ENCODE peak calls at places on chromosome 18, in five cellular contexts. One of them, this sample, is unnamed.
A peak's percentile ranks its signal among the peaks of the same experiment; 100 is the strongest.

GRCh38 chr18:51195602-51196115 is 1.8 kb downstream of the MEX3C start:
- DNase-seq in IMR-90: peak; percentile 60
- DNase-seq in A549: peak; percentile 18
- DNase-seq in SK-N-SH: peak; percentile 37
- DNase-seq in GM12878: no peak
- DNase-seq in this sample: no peak

GRCh38 chr18:7066965-7067555 is 50.5 kb downstream of the LAMA1 start:
- DNase-seq in IMR-90: peak; percentile 12
- DNase-seq in A549: no peak
- DNase-seq in SK-N-SH: no peak
- DNase-seq in GM12878: no peak
- DNase-seq in this sample: no peak

GRCh38 chr18:79878741-79879358 is 72.6 kb downstream of the SLC66A2 start:
- DNase-seq in IMR-90: no peak
- DNase-seq in A549: no peak
- DNase-seq in SK-N-SH: no peak
- DNase-seq in GM12878: no peak
- DNase-seq in this sample: no peak

GRCh38 chr18:37930640-37931039 is 365.0 kb upstream of the CELF4 start:
- DNase-seq in IMR-90: no peak
- DNase-seq in A549: no peak
- DNase-seq in SK-N-SH: no peak
- DNase-seq in GM12878: no peak
- DNase-seq in this sample: no peak

GRCh38 chr18:61992285-61992684 is 99.5 kb upstream of the RNF152 start:
- DNase-seq in IMR-90: peak; percentile 82
- DNase-seq in A549: no peak
- DNase-seq in SK-N-SH: no peak
- DNase-seq in GM12878: no peak
- DNase-seq in this sample: no peak

GRCh38 chr18:48270929-48271328 is 138.3 kb downstream of the ZBTB7C start:
- DNase-seq in IMR-90: no peak
- DNase-seq in A549: no peak
- DNase-seq in SK-N-SH: no peak
- DNase-seq in GM12878: no peak
- DNase-seq in this sample: no peak

GRCh38 chr18:27645929-27646328 is 460.8 kb upstream of the CHST9 start:
- DNase-seq in IMR-90: no peak
- DNase-seq in A549: no peak
- DNase-seq in SK-N-SH: no peak
- DNase-seq in GM12878: no peak
- DNase-seq in this sample: no peak

GRCh38 chr18:45108754-45109153 is 428.1 kb downstream of the SETBP1 start:
- DNase-seq in IMR-90: no peak
- DNase-seq in A549: no peak
- DNase-seq in SK-N-SH: no peak
- DNase-seq in GM12878: no peak
- DNase-seq in this sample: no peak

GRCh38 chr18:64720781-64721464 is 572.0 kb upstream of the LINC00305 start:
- DNase-seq in IMR-90: no peak
- DNase-seq in A549: no peak
- DNase-seq in SK-N-SH: no peak
- DNase-seq in GM12878: no peak
- DNase-seq in this sample: no peak

GRCh38 chr18:4453712-4454547 is 1.2 kb downstream of the DLGAP1 start:
- DNase-seq in IMR-90: no peak
- DNase-seq in A549: no peak
- DNase-seq in SK-N-SH: peak; percentile 8
- DNase-seq in GM12878: no peak
- DNase-seq in this sample: no peak

GRCh38 chr18:76997951-76998808 is 134.4 kb downstream of the MBP start:
- DNase-seq in IMR-90: no peak
- DNase-seq in A549: no peak
- DNase-seq in SK-N-SH: no peak
- DNase-seq in GM12878: no peak
- DNase-seq in this sample: no peak

GRCh38 chr18:62119884-62120283 is 67.0 kb downstream of the PIGN start:
- DNase-seq in IMR-90: no peak
- DNase-seq in A549: no peak
- DNase-seq in SK-N-SH: no peak
- DNase-seq in GM12878: no peak
- DNase-seq in this sample: no peak

GRCh38 chr18:50114448-50114847 is 80.5 kb downstream of the MYO5B start:
- DNase-seq in IMR-90: no peak
- DNase-seq in A549: no peak
- DNase-seq in SK-N-SH: no peak
- DNase-seq in GM12878: no peak
- DNase-seq in this sample: no peak

GRCh38 chr18:9103488-9103887 is 989 bp downstream of the NDUFV2 start:
- DNase-seq in IMR-90: peak; percentile 49
- DNase-seq in A549: no peak
- DNase-seq in SK-N-SH: no peak
- DNase-seq in GM12878: no peak
- DNase-seq in this sample: no peak

GRCh38 chr18:70149616-70150301 is 55.7 kb downstream of the RTTN start:
- DNase-seq in IMR-90: no peak
- DNase-seq in A549: no peak
- DNase-seq in SK-N-SH: no peak
- DNase-seq in GM12878: no peak
- DNase-seq in this sample: no peak

GRCh38 chr18:70151554-70152130 is 53.8 kb downstream of the RTTN start:
- DNase-seq in IMR-90: no peak
- DNase-seq in A549: no peak
- DNase-seq in SK-N-SH: no peak
- DNase-seq in GM12878: no peak
- DNase-seq in this sample: no peak

GRCh38 chr18:70158992-70159717 is 46.3 kb downstream of the RTTN start:
- DNase-seq in IMR-90: no peak
- DNase-seq in A549: no peak
- DNase-seq in SK-N-SH: no peak
- DNase-seq in GM12878: peak; percentile 68
- DNase-seq in this sample: no peak

GRCh38 chr18:70156886-70157285 is 48.6 kb downstream of the RTTN start:
- DNase-seq in IMR-90: no peak
- DNase-seq in A549: no peak
- DNase-seq in SK-N-SH: no peak
- DNase-seq in GM12878: no peak
- DNase-seq in this sample: no peak

GRCh38 chr18:70154591-70155194 is 50.8 kb downstream of the RTTN start:
- DNase-seq in IMR-90: peak; percentile 94
- DNase-seq in A549: no peak
- DNase-seq in SK-N-SH: no peak
- DNase-seq in GM12878: no peak
- DNase-seq in this sample: no peak
- TF ChIP-seq RCOR1 in IMR-90: peak; percentile 18
- TF ChIP-seq RCOR1 in A549: no peak
- TF ChIP-seq RCOR1 in SK-N-SH: no peak
- TF ChIP-seq RCOR1 in GM12878: no peak
- TF ChIP-seq RCOR1 in this sample: no peak

GRCh38 chr18:75139226-75139911 is 69.6 kb downstream of the PTGR3 start:
- DNase-seq in IMR-90: no peak
- DNase-seq in A549: no peak
- DNase-seq in SK-N-SH: no peak
- DNase-seq in GM12878: no peak
- DNase-seq in this sample: no peak
- TF ChIP-seq RCOR1 in IMR-90: no peak
- TF ChIP-seq RCOR1 in A549: no peak
- TF ChIP-seq RCOR1 in SK-N-SH: no peak
- TF ChIP-seq RCOR1 in GM12878: no peak
- TF ChIP-seq RCOR1 in this sample: no peak

GRCh38 chr18:42954887-42955286 is 160.6 kb downstream of the RIT2 start:
- DNase-seq in IMR-90: no peak
- DNase-seq in A549: no peak
- DNase-seq in SK-N-SH: no peak
- DNase-seq in GM12878: no peak
- DNase-seq in this sample: no peak
- TF ChIP-seq RCOR1 in IMR-90: no peak
- TF ChIP-seq RCOR1 in A549: no peak
- TF ChIP-seq RCOR1 in SK-N-SH: peak; percentile 4
- TF ChIP-seq RCOR1 in GM12878: no peak
- TF ChIP-seq RCOR1 in this sample: no peak

GRCh38 chr18:12766986-12767433 is 64.2 kb downstream of the PSMG2 start:
- DNase-seq in IMR-90: no peak
- DNase-seq in A549: peak; percentile 22
- DNase-seq in SK-N-SH: no peak
- DNase-seq in GM12878: no peak
- DNase-seq in this sample: peak; percentile 72
- TF ChIP-seq RCOR1 in IMR-90: no peak
- TF ChIP-seq RCOR1 in A549: no peak
- TF ChIP-seq RCOR1 in SK-N-SH: no peak
- TF ChIP-seq RCOR1 in GM12878: no peak
- TF ChIP-seq RCOR1 in this sample: no peak

GRCh38 chr18:70110678-70111077 is 94.8 kb downstream of the RTTN start:
- DNase-seq in IMR-90: no peak
- DNase-seq in A549: no peak
- DNase-seq in SK-N-SH: no peak
- DNase-seq in GM12878: no peak
- DNase-seq in this sample: no peak

DNA sequence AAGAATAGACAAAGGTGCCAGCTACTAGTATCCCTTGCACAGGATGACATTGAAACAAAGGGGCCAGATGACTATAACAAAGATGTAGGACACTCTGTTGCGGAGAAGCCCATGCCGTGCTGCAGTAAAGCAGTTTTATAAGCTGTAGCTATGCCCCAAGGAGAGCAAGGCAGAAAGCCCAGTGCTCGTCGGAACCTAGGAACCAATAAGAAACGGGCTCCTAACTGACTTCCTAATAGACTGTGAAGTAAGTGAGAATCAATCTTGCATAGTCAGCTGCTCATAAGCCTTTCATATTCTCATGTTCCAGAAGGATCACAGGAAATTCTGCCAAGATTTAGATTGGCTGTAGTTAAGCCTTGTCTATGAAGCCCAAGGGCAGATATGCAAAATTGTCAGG is 98.5 kb downstream of the RTTN start:
- DNase-seq in IMR-90: no peak
- DNase-seq in A549: no peak
- DNase-seq in SK-N-SH: no peak
- DNase-seq in GM12878: no peak
- DNase-seq in this sample: no peak
- TF ChIP-seq RCOR1 in IMR-90: no peak
- TF ChIP-seq RCOR1 in A549: no peak
- TF ChIP-seq RCOR1 in SK-N-SH: no peak
- TF ChIP-seq RCOR1 in GM12878: no peak
- TF ChIP-seq RCOR1 in this sample: no peak

DNA sequence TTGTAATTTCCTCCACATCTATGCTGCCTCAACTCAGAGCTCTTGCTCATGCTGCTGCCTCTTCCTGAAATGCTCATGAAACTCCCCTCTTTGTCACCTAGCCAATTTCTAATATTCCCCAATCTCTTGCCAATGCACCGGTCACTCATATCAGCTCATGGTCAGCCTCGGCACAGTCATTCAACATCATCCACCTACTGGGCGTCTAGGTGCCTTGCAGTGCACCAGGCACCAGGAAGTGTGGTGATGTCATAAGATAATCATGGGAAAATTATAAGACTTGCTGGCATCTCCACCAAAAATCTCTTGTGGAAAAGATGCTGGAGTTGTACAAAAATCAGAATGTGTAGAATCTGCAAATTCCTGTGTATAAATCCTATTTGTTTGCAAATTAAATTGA is 52.6 kb upstream of the RAB27B start:
- DNase-seq in IMR-90: peak; percentile 85
- DNase-seq in A549: peak; percentile 62
- DNase-seq in SK-N-SH: peak; percentile 15
- DNase-seq in GM12878: no peak
- DNase-seq in this sample: peak; percentile 13
- TF ChIP-seq RCOR1 in IMR-90: no peak
- TF ChIP-seq RCOR1 in A549: no peak
- TF ChIP-seq RCOR1 in SK-N-SH: no peak
- TF ChIP-seq RCOR1 in GM12878: no peak
- TF ChIP-seq RCOR1 in this sample: no peak

GRCh38 chr18:275486-275885 is 7.6 kb upstream of the THOC1 start:
- DNase-seq in IMR-90: no peak
- DNase-seq in A549: no peak
- DNase-seq in SK-N-SH: no peak
- DNase-seq in GM12878: no peak
- DNase-seq in this sample: no peak
- TF ChIP-seq RCOR1 in IMR-90: no peak
- TF ChIP-seq RCOR1 in A549: no peak
- TF ChIP-seq RCOR1 in SK-N-SH: no peak
- TF ChIP-seq RCOR1 in GM12878: no peak
- TF ChIP-seq RCOR1 in this sample: no peak

This sample was measured in K562.